ENCODE peak calls at places on chromosomes 13 and 19, in eight cellular contexts. F is aorta; M is CD8-positive, alpha-beta memory T cell; V is ascending aorta; O is effector memory CD4-positive, alpha-beta T cell; P is suprapubic skin; I is stomach; N is psoas muscle. E is an unnamed sample. For H3K4me1, the result is how much of the 10 kb centered on the place peaks cover.

GRCh38 chr19:57850553-57851017 is 926 bp downstream of the ZNF587 start:
- DNase-seq in F (no peak), O (no peak), N (no peak), M (no peak), I (peak), V (no peak), P (no peak), E (peak)

GRCh38 chr19:19269952-19270694 is 3.0 kb downstream of the TM6SF2 start:
- DNase-seq in P (no peak), N (no peak), I (no peak), M (no peak), V (no peak), O (no peak), F (no peak), E (no peak)

GRCh38 chr13:99150575-99151370 is 49.9 kb upstream of the UBAC2 start:
- DNase-seq in O (no peak), P (no peak), M (no peak), V (no peak), I (no peak), F (no peak), N (no peak), E (no peak)

GRCh38 chr13:94617389-94618000 is 15.8 kb downstream of the GPR180 start:
- DNase-seq in O (no peak), M (peak), P (no peak), N (no peak), V (no peak), F (no peak), I (no peak), E (peak)

GRCh38 chr19:3324405-3324856 is 42.0 kb upstream of the NFIC start:
- DNase-seq in V (no peak), O (peak), P (no peak), M (peak), I (peak), N (peak), F (peak), E (peak)

GRCh38 chr13:73060251-73061160 is 1.7 kb downstream of the KLF5 start:
- DNase-seq in V (no peak), N (peak), F (peak), P (no peak), I (no peak), O (no peak), M (no peak), E (peak)

GRCh38 chr19:56141416-56141992 is 417 bp downstream of the ZNF444 start:
- DNase-seq in I (no peak), N (no peak), O (no peak), M (peak), F (no peak), P (no peak), V (no peak), E (peak)

GRCh38 chr19:50349277-50350057 is 16.0 kb downstream of the NAPSA start:
- DNase-seq in F (no peak), P (no peak), O (no peak), M (no peak), N (no peak), I (no peak), V (no peak), E (no peak)

GRCh38 chr19:52507266-52507665 is 20.2 kb upstream of the ZNF808 start:
- DNase-seq in N (no peak), V (no peak), F (no peak), M (no peak), O (no peak), P (no peak), I (no peak), E (no peak)

GRCh38 chr13:93721483-93721882 is 494.9 kb downstream of the GPC6 start:
- DNase-seq in N (no peak), M (no peak), O (no peak), P (no peak), F (no peak), I (no peak), V (no peak), E (no peak)

GRCh38 chr13:104773775-104774174 is 1707.6 kb upstream of the SLC10A2 start:
- DNase-seq in O (no peak), I (no peak), M (no peak), V (no peak), N (no peak), F (no peak), P (no peak), E (no peak)

GRCh38 chr13:46796515-46797467 is at the start of gene ESD:
- DNase-seq in V (peak), P (peak), M (peak), N (peak), F (peak), I (peak), O (peak), E (peak)

GRCh38 chr19:53865918-53866696 is 1.6 kb upstream of the MYADM start:
- DNase-seq in N (peak), O (peak), F (peak), M (peak), V (no peak), I (peak), P (peak), E (peak)

GRCh38 chr13:45162821-45163220 is 38.0 kb downstream of the KCTD4 start:
- DNase-seq in M (no peak), O (no peak), N (no peak), P (no peak), F (no peak), I (no peak), V (no peak), E (no peak)

GRCh38 chr13:31476266-31476665 is 263.1 kb upstream of the RXFP2 start:
- DNase-seq in P (no peak), M (no peak), F (no peak), N (no peak), I (no peak), O (no peak), V (no peak), E (no peak)

GRCh38 chr19:11763117-11763516 is 3.7 kb upstream of the ZNF441 start:
- DNase-seq in M (no peak), I (no peak), F (no peak), P (no peak), N (no peak), O (no peak), V (no peak), E (no peak)

GRCh38 chr19:49212302-49212701 is 54.7 kb downstream of the TRPM4 start:
- DNase-seq in M (no peak), F (no peak), O (no peak), N (no peak), P (no peak), V (no peak), I (no peak), E (no peak)

GRCh38 chr13:25881946-25882574 is 169.8 kb downstream of the SHISA2 start:
- DNase-seq in F (no peak), V (no peak), I (no peak), O (no peak), N (no peak), M (no peak), P (no peak), E (no peak)

GRCh38 chr19:18514800-18515682 is 6.8 kb downstream of the ELL start:
- DNase-seq in I (peak), F (peak), O (peak), N (peak), V (no peak), P (peak), M (peak), E (no peak)

GRCh38 chr13:112067871-112068305 is 939 bp downstream of the SOX1 start:
- DNase-seq in I (no peak), O (no peak), V (no peak), N (no peak), F (no peak), M (no peak), P (no peak), E (no peak)

GRCh38 chr13:40149611-40150283 is 494.3 kb downstream of the COG6 start:
- DNase-seq in M (no peak), N (no peak), F (peak), P (no peak), I (no peak), O (no peak), V (peak), E (no peak)

GRCh38 chr13:110302986-110303385 is 4.0 kb downstream of the COL4A1 start:
- DNase-seq in I (no peak), M (no peak), F (no peak), N (no peak), O (no peak), P (no peak), V (no peak), E (no peak)

GRCh38 chr19:35555301-35556005 is 8.0 kb downstream of the ATP4A start:
- DNase-seq in M (no peak), O (no peak), N (no peak), P (no peak), F (no peak), I (no peak), V (no peak), E (no peak)

GRCh38 chr19:41324231-41324702 is 14.3 kb downstream of the CCDC97 start:
- DNase-seq in O (no peak), N (no peak), V (no peak), F (no peak), I (no peak), P (no peak), M (no peak), E (no peak)

GRCh38 chr19:39139305-39140194 is 14.0 kb downstream of the PAK4 start:
- DNase-seq in I (no peak), O (no peak), P (no peak), F (no peak), N (no peak), V (no peak), M (no peak), E (no peak)

GRCh38 chr19:48613852-48614435 is 932 bp downstream of the FAM83E start:
- DNase-seq in I (no peak), F (no peak), P (no peak), N (no peak), V (no peak), O (no peak), M (no peak), E (no peak)

GRCh38 chr19:53424968-53425597 is 6.7 kb upstream of the ZNF761 start:
- DNase-seq in P (peak), F (peak), M (peak), V (peak), I (peak), N (peak), O (peak), E (peak)

GRCh38 chr13:39954476-39954875 is 299.0 kb downstream of the COG6 start:
- DNase-seq in N (no peak), V (no peak), M (no peak), I (no peak), P (no peak), F (no peak), O (no peak), E (no peak)

GRCh38 chr19:9966448-9966847 is 30.1 kb upstream of the OLFM2 start:
- DNase-seq in O (no peak), P (no peak), F (no peak), M (no peak), N (no peak), I (no peak), V (no peak), E (no peak)

GRCh38 chr13:40611004-40611403 is 55.4 kb downstream of the FOXO1 start:
- DNase-seq in M (no peak), I (no peak), P (no peak), N (no peak), V (no peak), F (no peak), O (no peak), E (no peak)

GRCh38 chr13:25744176-25744575 is 307.6 kb downstream of the SHISA2 start:
- DNase-seq in M (no peak), I (no peak), N (no peak), O (no peak), V (no peak), P (no peak), F (no peak), E (no peak)

GRCh38 chr13:52849727-52850395 is 1.4 kb upstream of the PCDH8 start:
- DNase-seq in O (no peak), I (no peak), P (no peak), V (no peak), F (no peak), M (no peak), N (no peak), E (no peak)

GRCh38 chr19:14118165-14119051 is 846 bp upstream of the PRKACA start:
- DNase-seq in O (peak), F (peak), M (peak), P (peak), V (peak), N (peak), I (peak), E (peak)

GRCh38 chr19:2291185-2291751 is 9.3 kb upstream of the PEAK3 start:
- DNase-seq in V (no peak), F (peak), O (no peak), M (no peak), P (no peak), I (no peak), N (no peak), E (no peak)

GRCh38 chr19:6739884-6740588 is 556 bp downstream of the TRIP10 start:
- DNase-seq in V (no peak), O (no peak), P (no peak), M (no peak), F (no peak), I (peak), N (peak), E (no peak)
- H3K27ac ChIP-seq in V (peak), O (peak), P (peak), M (peak), F (no peak), I (peak), N (peak), E (no peak)

GRCh38 chr13:36359301-36359950 is 13.2 kb upstream of the SPART start:
- DNase-seq in V (no peak), N (no peak), P (no peak), I (no peak), F (no peak), M (no peak), O (no peak), E (no peak)

GRCh38 chr13:36357692-36358091 is 11.5 kb upstream of the SPART start:
- DNase-seq in F (no peak), I (no peak), N (peak), P (peak), O (no peak), M (no peak), V (no peak), E (no peak)

GRCh38 chr13:36357231-36357630 is 11.0 kb upstream of the SPART start:
- DNase-seq in V (no peak), I (no peak), M (no peak), O (no peak), P (no peak), F (no peak), N (no peak), E (no peak)

GRCh38 chr13:36356058-36356457 is 9.9 kb upstream of the SPART start:
- DNase-seq in N (no peak), F (no peak), M (no peak), V (no peak), I (no peak), O (no peak), P (no peak), E (no peak)

DNA sequence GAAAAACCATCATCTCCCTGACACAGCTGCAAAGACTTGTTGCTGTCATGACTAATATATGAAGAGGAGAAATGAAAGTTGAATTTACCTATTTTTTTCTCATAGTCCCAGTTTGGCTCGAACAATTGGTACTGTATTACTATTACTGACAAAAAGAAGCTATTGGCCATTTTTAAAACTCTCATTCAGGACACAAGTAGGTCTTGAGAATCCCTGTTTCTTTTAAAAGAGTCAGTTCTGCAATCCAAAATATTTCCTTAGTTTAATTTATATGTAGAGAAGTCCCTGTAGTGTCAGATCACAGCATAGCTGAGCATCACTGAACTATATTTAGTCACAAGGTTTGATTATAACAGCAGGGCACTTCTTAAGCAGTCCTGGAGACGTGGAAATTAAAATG is 12.2 kb upstream of the SPART start:
- DNase-seq in F (no peak), N (no peak), I (no peak), O (no peak), P (no peak), M (no peak), V (no peak), E (no peak)
- H3K4me3 ChIP-seq in F (no peak), N (no peak), I (no peak), O (no peak), P (no peak), M (no peak), V (no peak), E (no peak)

GRCh38 chr19:15463865-15464371 is 426 bp downstream of the RASAL3 start:
- DNase-seq in N (no peak), P (peak), M (peak), V (no peak), F (peak), O (peak), I (peak), E (peak)
- H3K4me1 ChIP-seq in N (under half), P (under half), M (half or more), V (under half), F (under half), O (half or more), I (under half), E (half or more)

GRCh38 chr13:97109841-97110492 is 112.2 kb upstream of the MBNL2 start:
- DNase-seq in M (peak), N (peak), O (peak), F (peak), V (peak), P (peak), I (peak), E (peak)
- H3K27ac ChIP-seq in M (no peak), N (no peak), O (no peak), F (no peak), V (peak), P (no peak), I (no peak), E (no peak)

GRCh38 chr13:68467160-68467559 is 1237.0 kb upstream of the PCDH9 start:
- DNase-seq in O (no peak), M (no peak), V (no peak), I (no peak), N (no peak), F (no peak), P (no peak), E (no peak)
- H3K4me3 ChIP-seq in O (no peak), M (no peak), V (no peak), I (no peak), N (no peak), F (no peak), P (no peak), E (no peak)

GRCh38 chr19:5943623-5944022 is 29.6 kb downstream of the CAPS start:
- DNase-seq in M (no peak), P (no peak), N (no peak), O (no peak), I (no peak), F (no peak), V (no peak), E (no peak)

GRCh38 chr19:5950744-5951143 is 27.2 kb downstream of the RANBP3 start:
- DNase-seq in I (no peak), V (no peak), O (no peak), N (no peak), P (no peak), F (no peak), M (no peak), E (no peak)

GRCh38 chr19:5949792-5950305 is 28.1 kb downstream of the RANBP3 start:
- DNase-seq in O (no peak), V (no peak), P (no peak), F (no peak), I (peak), N (no peak), M (peak), E (peak)

GRCh38 chr19:5948697-5949564 is 29.0 kb downstream of the RANBP3 start:
- DNase-seq in V (no peak), P (no peak), I (no peak), M (no peak), O (no peak), N (no peak), F (no peak), E (no peak)

DNA sequence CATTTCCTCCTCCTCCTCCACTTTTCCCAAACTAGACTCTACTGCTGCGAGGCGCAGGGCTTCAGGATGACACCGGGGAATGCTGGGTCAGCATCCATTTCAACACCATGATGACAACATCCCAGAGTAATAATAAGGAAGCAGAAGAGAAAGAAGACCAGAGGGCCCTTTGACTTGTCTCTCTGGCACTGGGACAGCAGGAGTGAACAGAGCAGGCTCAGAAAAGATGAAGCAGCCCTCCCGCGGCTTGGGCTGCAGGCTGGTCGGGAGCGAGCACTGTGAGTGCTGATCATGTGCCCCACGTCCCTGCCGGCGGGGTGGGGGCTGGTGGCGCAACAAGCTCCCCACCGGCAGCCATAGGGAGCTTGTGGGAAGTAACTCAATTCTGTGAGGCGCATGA is 30.5 kb downstream of the RANBP3 start:
- DNase-seq in P (peak), V (peak), I (peak), O (no peak), N (peak), M (no peak), F (peak), E (no peak)
- H3K4me1 ChIP-seq in P (under half), V (under half), I (half or more), O (under half), N (under half), M (half or more), F (under half), E (half or more)

GRCh38 chr19:31347828-31348314 is 1.4 kb downstream of the TSHZ3 start:
- DNase-seq in M (no peak), V (no peak), O (no peak), I (no peak), N (no peak), F (no peak), P (no peak), E (no peak)
- H3K27ac ChIP-seq in M (no peak), V (peak), O (no peak), I (no peak), N (no peak), F (no peak), P (no peak), E (no peak)

GRCh38 chr13:113187263-113187669 is 21.2 kb downstream of the PCID2 start:
- DNase-seq in F (peak), M (no peak), P (peak), N (peak), V (peak), O (no peak), I (peak), E (peak)
- H3K4me3 ChIP-seq in F (no peak), M (no peak), P (peak), N (no peak), V (no peak), O (no peak), I (no peak), E (no peak)

GRCh38 chr13:50340566-50341287 is 325.5 kb downstream of the KCNRG start:
- DNase-seq in O (no peak), V (no peak), N (peak), M (no peak), I (no peak), P (no peak), F (no peak), E (no peak)

GRCh38 chr13:50334944-50335343 is 319.7 kb downstream of the KCNRG start:
- DNase-seq in F (no peak), I (no peak), N (no peak), O (no peak), M (no peak), P (no peak), V (no peak), E (no peak)

GRCh38 chr13:50341526-50341925 is 326.3 kb downstream of the KCNRG start:
- DNase-seq in O (no peak), V (no peak), N (no peak), F (no peak), P (no peak), I (no peak), M (no peak), E (no peak)

GRCh38 chr13:50340146-50340545 is 324.9 kb downstream of the KCNRG start:
- DNase-seq in P (no peak), N (no peak), M (no peak), I (no peak), F (no peak), O (no peak), V (no peak), E (no peak)

DNA sequence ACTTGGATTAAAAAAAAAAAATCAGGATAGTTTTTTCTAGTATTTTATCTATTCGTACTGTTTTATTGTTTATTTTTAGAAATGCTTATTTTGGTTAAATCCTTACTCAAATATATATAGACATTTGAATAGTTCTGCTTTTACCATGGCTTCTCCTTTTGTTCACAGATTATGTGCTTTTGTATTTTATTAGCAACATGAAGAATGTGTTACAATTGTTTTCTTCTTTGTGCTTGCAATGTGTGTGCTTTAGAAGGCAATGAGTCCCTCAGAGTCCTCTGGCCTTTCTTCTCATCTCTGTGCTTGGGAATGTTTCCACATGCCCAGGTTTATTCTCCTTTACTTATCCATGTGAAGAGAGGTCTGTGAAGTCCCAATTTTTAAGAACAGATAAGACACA is 324.0 kb downstream of the KCNRG start:
- DNase-seq in N (no peak), O (no peak), M (no peak), V (no peak), P (no peak), F (no peak), I (no peak), E (no peak)
- H3K4me1 ChIP-seq in N (under half), O (under half), M (under half), V (under half), P (under half), F (under half), I (under half), E (under half)

GRCh38 chr13:42786696-42787095 is 5.3 kb downstream of the FAM216B start:
- DNase-seq in P (no peak), M (no peak), V (no peak), O (no peak), F (no peak), N (no peak), I (no peak), E (no peak)
- H3K27ac ChIP-seq in P (no peak), M (no peak), V (peak), O (no peak), F (no peak), N (no peak), I (no peak), E (no peak)